ENCODE peak calls at places on chromosomes 16 and 17, in nine cellular contexts. L is fibroblast of villous mesenchyme; D is GM13976; Y is AG10803; U is H7; N is stimulated activated CD4-positive, alpha-beta T cell treated with anti-CD3 and anti-CD28 coated beads, Interleukin-2, amount 100 ng/mL, for 48 hours; I is left colon; C is GM12891; K is HuH-7. H is an unnamed sample.

GRCh38 chr16:50699345-50700159 is 6.1 kb downstream of the NOD2 start:
- DNase-seq in L (peak), D (no peak), Y (peak), U (peak), N (peak), I (no peak), C (no peak), K (no peak), H (no peak)

GRCh38 chr16:52436646-52437645 is 110.0 kb downstream of the TOX3 start:
- DNase-seq in L (no peak), D (no peak), Y (no peak), U (no peak), N (no peak), I (no peak), C (no peak), K (no peak), H (no peak)

GRCh38 chr16:48524348-48525200 is 85.4 kb downstream of the N4BP1 start:
- DNase-seq in L (no peak), D (no peak), Y (no peak), U (no peak), N (no peak), I (no peak), C (no peak), K (no peak), H (peak)

GRCh38 chr17:64326420-64327054 is 63.5 kb upstream of the TEX2 start:
- DNase-seq in L (peak), D (no peak), Y (peak), U (no peak), N (no peak), I (no peak), C (no peak), K (peak), H (no peak)

GRCh38 chr16:83813818-83814653 is 6.3 kb downstream of the HSBP1 start:
- DNase-seq in L (peak), D (no peak), Y (peak), U (no peak), N (no peak), I (no peak), C (no peak), K (no peak), H (no peak)

GRCh38 chr17:39169101-39169500 is 3.1 kb upstream of the ARL5C start:
- DNase-seq in L (peak), D (no peak), Y (no peak), U (no peak), N (no peak), I (no peak), C (no peak), K (no peak), H (no peak)

GRCh38 chr16:58280846-58281301 is 14.0 kb downstream of the PRSS54 start:
- DNase-seq in L (no peak), D (no peak), Y (peak), U (no peak), N (no peak), I (no peak), C (no peak), K (no peak), H (no peak)

GRCh38 chr17:39981207-39982068 is 831 bp downstream of the PSMD3 start:
- DNase-seq in L (peak), D (no peak), Y (no peak), U (peak), N (no peak), I (no peak), C (no peak), K (peak), H (no peak)

GRCh38 chr16:22313876-22314470 is 16.8 kb downstream of the POLR3E start:
- DNase-seq in L (no peak), D (no peak), Y (no peak), U (peak), N (no peak), I (no peak), C (no peak), K (no peak), H (no peak)

GRCh38 chr17:60934723-60935122 is 257.1 kb downstream of the BCAS3 start:
- DNase-seq in L (no peak), D (no peak), Y (no peak), U (no peak), N (no peak), I (no peak), C (no peak), K (no peak), H (no peak)

GRCh38 chr17:79841369-79842135 is 2.3 kb upstream of the CBX4 start:
- DNase-seq in L (no peak), D (no peak), Y (no peak), U (peak), N (no peak), I (peak), C (no peak), K (no peak), H (no peak)

GRCh38 chr17:34616148-34616547 is 36.8 kb downstream of the TMEM132E start:
- DNase-seq in L (no peak), D (no peak), Y (no peak), U (peak), N (no peak), I (no peak), C (no peak), K (no peak), H (no peak)

GRCh38 chr17:9987779-9988585 is 82.9 kb upstream of the RCVRN start:
- DNase-seq in L (peak), D (peak), Y (no peak), U (peak), N (peak), I (peak), C (peak), K (peak), H (no peak)

GRCh38 chr16:68384293-68385255 is 63.7 kb downstream of the SMPD3 start:
- DNase-seq in L (no peak), D (peak), Y (no peak), U (peak), N (no peak), I (no peak), C (no peak), K (no peak), H (peak)

GRCh38 chr16:85870159-85870558 is 28.8 kb upstream of the IRF8 start:
- DNase-seq in L (no peak), D (no peak), Y (no peak), U (no peak), N (no peak), I (no peak), C (no peak), K (no peak), H (no peak)

GRCh38 chr17:79369532-79369931 is 241.3 kb downstream of the RBFOX3 start:
- DNase-seq in L (no peak), D (no peak), Y (no peak), U (no peak), N (no peak), I (no peak), C (no peak), K (no peak), H (no peak)

GRCh38 chr17:7712111-7712771 is 5.3 kb upstream of the DNAH2 start:
- DNase-seq in L (no peak), D (no peak), Y (no peak), U (peak), N (no peak), I (no peak), C (no peak), K (no peak), H (peak)

GRCh38 chr16:85436636-85437160 is 176.4 kb upstream of the GSE1 start:
- DNase-seq in L (peak), D (no peak), Y (no peak), U (peak), N (no peak), I (peak), C (no peak), K (peak), H (no peak)

GRCh38 chr16:31138621-31139578 is 3.4 kb upstream of the PRSS8 start:
- DNase-seq in L (peak), D (peak), Y (peak), U (peak), N (no peak), I (peak), C (no peak), K (no peak), H (no peak)

GRCh38 chr17:75610103-75610984 is 22.7 kb downstream of the MYO15B start:
- DNase-seq in L (no peak), D (no peak), Y (no peak), U (peak), N (no peak), I (peak), C (no peak), K (peak), H (no peak)

GRCh38 chr16:50310308-50311133 is 44.2 kb downstream of the ADCY7 start:
- DNase-seq in L (no peak), D (peak), Y (no peak), U (peak), N (no peak), I (no peak), C (no peak), K (no peak), H (peak)

H was measured in chondrocyte.